ENCODE peak calls at places on chromosomes 7 and 10, in eight cellular contexts. X is Peyer's patch, M is cardiac muscle cell, S is stomach, K is GM12878, N is heart left ventricle, O is neural progenitor cell, R is heart right ventricle. H is an unnamed sample.

GRCh38 chr7:132930881-132931280 is 151.0 kb downstream of the CHCHD3 start:
- DNase-seq in S (no peak), X (no peak), N (no peak), R (no peak), M (peak; percentile 8), K (no peak), O (peak; percentile 48), H (no peak)

GRCh38 chr7:140923358-140924006 is 1.2 kb downstream of the BRAF start:
- DNase-seq in X (no peak), N (no peak), O (peak; percentile 35), S (no peak), K (no peak), M (peak; percentile 64), R (peak; percentile 41), H (no peak)

GRCh38 chr10:96960872-96961271 is 128.8 kb downstream of the LCOR start:
- DNase-seq in S (no peak), N (no peak), R (no peak), O (no peak), M (no peak), X (no peak), K (no peak), H (no peak)

GRCh38 chr7:15839415-15840100 is 153.1 kb upstream of the MEOX2 start:
- DNase-seq in X (no peak), O (peak; percentile 85), R (peak; percentile 83), M (peak; percentile 21), N (peak; percentile 81), K (no peak), S (no peak), H (no peak)

GRCh38 chr10:122911889-122912484 is 1.6 kb downstream of the FAM24A start:
- DNase-seq in S (peak; percentile 37), X (no peak), N (peak; percentile 33), R (peak; percentile 19), K (no peak), O (peak; percentile 87), M (peak; percentile 81), H (no peak)

GRCh38 chr10:119132521-119133345 is 28.8 kb downstream of the DENND10 start:
- DNase-seq in N (no peak), R (no peak), M (no peak), O (no peak), K (no peak), S (no peak), X (no peak), H (no peak)

GRCh38 chr10:110495731-110496552 is 1.8 kb upstream of the DUSP5 start:
- DNase-seq in O (peak; percentile 58), X (peak; percentile 65), R (peak; percentile 45), S (peak; percentile 29), M (no peak), N (peak; percentile 51), K (no peak), H (no peak)

GRCh38 chr7:135717686-135718085 is 10.3 kb downstream of the SLC13A4 start:
- DNase-seq in N (no peak), O (no peak), K (no peak), S (no peak), X (peak; percentile 19), R (no peak), M (no peak), H (no peak)

GRCh38 chr7:28739826-28740225 is 218.3 kb downstream of the TRIL start:
- DNase-seq in O (peak; percentile 82), K (no peak), X (no peak), N (no peak), M (no peak), S (peak; percentile 35), R (no peak), H (no peak)

GRCh38 chr7:44261239-44261638 is 60.5 kb downstream of the YKT6 start:
- DNase-seq in R (no peak), O (no peak), K (no peak), S (no peak), X (no peak), M (no peak), N (no peak), H (peak; percentile 50)

GRCh38 chr7:25772802-25773201 is 379.2 kb upstream of the NFE2L3 start:
- DNase-seq in O (no peak), X (no peak), N (no peak), K (no peak), S (no peak), R (no peak), M (no peak), H (no peak)

GRCh38 chr7:157007470-157008066 is 2.9 kb downstream of the MNX1 start:
- DNase-seq in K (no peak), O (peak; percentile 40), M (no peak), N (no peak), R (no peak), X (no peak), S (peak; percentile 57), H (no peak)

GRCh38 chr10:62196528-62196927 is 72.1 kb downstream of the RTKN2 start:
- DNase-seq in O (no peak), K (no peak), X (no peak), N (no peak), S (no peak), M (no peak), R (no peak), H (no peak)

GRCh38 chr10:13624630-13625029 is 37.9 kb downstream of the PRPF18 start:
- DNase-seq in K (no peak), N (no peak), S (no peak), O (no peak), X (no peak), M (no peak), R (no peak), H (no peak)

GRCh38 chr7:28629216-28629848 is 217.0 kb downstream of the CREB5 start:
- DNase-seq in O (no peak), N (no peak), M (no peak), R (no peak), K (no peak), S (no peak), X (peak; percentile 54), H (no peak)

GRCh38 chr10:70330671-70331070 is 46.9 kb upstream of the NPFFR1 start:
- DNase-seq in N (no peak), R (no peak), M (no peak), O (no peak), S (no peak), K (no peak), X (no peak), H (no peak)

GRCh38 chr10:60549686-60550085 is 160.0 kb upstream of the ANK3 start:
- DNase-seq in N (no peak), X (no peak), S (no peak), O (no peak), R (no peak), K (no peak), M (peak; percentile 19), H (no peak)

GRCh38 chr7:129667116-129667515 is 55.6 kb downstream of the NRF1 start:
- DNase-seq in X (no peak), N (no peak), S (no peak), M (no peak), K (no peak), R (no peak), O (no peak), H (no peak)

GRCh38 chr7:17900464-17900863 is 39.8 kb downstream of the SNX13 start:
- DNase-seq in K (no peak), X (no peak), R (no peak), N (no peak), M (no peak), O (no peak), S (no peak), H (no peak)

GRCh38 chr10:26556756-26557640 is 118.9 kb downstream of the APBB1IP start:
- DNase-seq in X (peak; percentile 72), R (no peak), O (peak; percentile 66), M (peak; percentile 59), S (no peak), N (no peak), K (no peak), H (no peak)

GRCh38 chr10:113751116-113751728 is at the start of gene PLEKHS1:
- DNase-seq in N (no peak), S (no peak), K (no peak), X (no peak), M (no peak), R (no peak), O (no peak), H (no peak)

GRCh38 chr7:106626376-106627293 is 34.3 kb downstream of the CCDC71L start:
- DNase-seq in O (no peak), S (no peak), N (no peak), M (no peak), R (no peak), X (no peak), K (no peak), H (no peak)

DNA sequence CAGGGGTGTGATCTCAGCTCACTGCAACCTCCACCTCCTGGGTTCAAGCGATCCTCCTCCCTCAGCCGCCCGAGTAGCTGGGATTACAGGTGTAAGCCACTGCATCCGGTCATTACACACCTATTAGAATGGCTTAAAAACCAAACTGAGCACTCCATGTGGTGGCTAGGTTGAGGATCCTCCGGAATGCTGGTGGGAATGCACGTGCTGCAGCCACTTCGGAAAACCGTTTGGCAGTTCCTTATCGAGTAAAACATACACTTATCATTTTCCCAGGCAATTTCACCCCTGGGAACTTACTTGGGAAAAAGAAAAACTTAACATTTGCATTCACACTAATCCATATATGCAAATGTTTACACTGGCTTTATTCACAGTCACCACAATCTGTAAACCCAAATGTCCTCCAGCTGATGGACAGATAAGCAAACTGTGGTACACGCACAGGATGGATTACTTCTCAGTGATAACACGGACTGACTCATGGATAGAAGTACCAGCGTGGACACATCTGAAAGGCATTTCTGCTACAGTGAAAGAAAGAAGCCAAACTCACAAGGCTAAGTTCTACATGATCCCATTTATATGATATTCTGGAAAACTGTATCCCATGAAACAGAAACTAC is 20.4 kb downstream of the RFC2 start:
- DNase-seq in S (no peak), K (no peak), O (no peak), R (no peak), N (no peak), X (no peak), M (no peak), H (no peak)
- H3K36me3 ChIP-seq in S (peaks cover 99% of the 10 kb centered on the region), K (peaks cover 26% of the 10 kb centered on the region), O (peaks cover 4% of the 10 kb centered on the region), R (peaks cover 10% of the 10 kb centered on the region), N (peaks cover 86% of the 10 kb centered on the region), X (no peaks in the 10 kb centered on the region), M (peaks cover 25% of the 10 kb centered on the region), H (peaks cover 33% of the 10 kb centered on the region)

GRCh38 chr10:133401500-133401899 is 7.5 kb downstream of the MTG1 start:
- DNase-seq in O (no peak), S (peak; percentile 22), M (no peak), R (no peak), N (no peak), K (no peak), X (peak; percentile 42), H (no peak)
- H3K36me3 ChIP-seq in O (peaks cover 3% of the 10 kb centered on the region), S (peaks cover 98% of the 10 kb centered on the region), M (peaks cover 39% of the 10 kb centered on the region), R (peaks cover 32% of the 10 kb centered on the region), N (peaks cover 81% of the 10 kb centered on the region), K (peaks cover 13% of the 10 kb centered on the region), X (no peaks in the 10 kb centered on the region), H (peaks cover 21% of the 10 kb centered on the region)

GRCh38 chr10:117341061-117341460 is 34.2 kb downstream of the PDZD8 start:
- DNase-seq in S (no peak), R (no peak), M (no peak), X (no peak), K (no peak), O (no peak), N (no peak), H (no peak)
- H3K36me3 ChIP-seq in S (peaks cover 3% of the 10 kb centered on the region), R (no peaks in the 10 kb centered on the region), M (no peaks in the 10 kb centered on the region), X (no peaks in the 10 kb centered on the region), K (peaks cover 4% of the 10 kb centered on the region), O (no peaks in the 10 kb centered on the region), N (no peaks in the 10 kb centered on the region), H (peaks cover 1% of the 10 kb centered on the region)

DNA sequence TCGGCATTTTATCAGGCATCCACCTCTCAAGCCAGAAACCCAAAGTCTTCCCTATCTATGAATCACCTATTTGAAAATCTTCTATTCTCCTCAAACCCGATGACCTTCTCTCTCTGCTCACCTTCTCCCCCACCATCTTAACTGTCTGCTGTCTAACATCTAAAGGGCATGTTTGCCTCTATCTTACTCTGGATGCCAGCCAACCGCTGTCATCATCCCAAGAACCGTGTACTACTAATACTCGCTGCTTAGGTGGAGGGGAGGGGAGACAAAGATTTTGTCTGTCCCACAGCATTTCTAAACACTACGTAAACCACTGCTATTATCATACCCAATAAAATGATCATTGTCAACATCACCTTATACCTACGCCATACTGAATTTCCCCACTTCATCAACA is 29.5 kb downstream of the PAXIP1 start:
- DNase-seq in N (no peak), O (no peak), M (no peak), K (no peak), R (no peak), X (no peak), S (no peak), H (no peak)
- H3K36me3 ChIP-seq in N (peaks cover 62% of the 10 kb centered on the region), O (no peaks in the 10 kb centered on the region), M (peaks cover 13% of the 10 kb centered on the region), K (peaks cover 17% of the 10 kb centered on the region), R (peaks cover 20% of the 10 kb centered on the region), X (no peaks in the 10 kb centered on the region), S (peaks cover 66% of the 10 kb centered on the region), H (peaks cover 15% of the 10 kb centered on the region)